ENCODE peak calls at places on chromosomes 6 and 20, in five cellular contexts. One of them, this sample, is unnamed. For H3K9me3, the result is how much of the 10 kb centered on the place peaks cover.

GRCh38 chr6:19472850-19473249 is 364.3 kb upstream of the ID4 start:
- DNase-seq in PC-3: peak
- DNase-seq in HCT116: no peak
- DNase-seq in MM.1S: no peak
- DNase-seq in Karpas-422: no peak
- DNase-seq in this sample: no peak

GRCh38 chr6:133099573-133099972 is 141.6 kb upstream of the EYA4 start:
- DNase-seq in MM.1S: no peak
- DNase-seq in HCT116: peak
- DNase-seq in Karpas-422: no peak
- DNase-seq in PC-3: peak
- DNase-seq in this sample: peak

GRCh38 chr6:79307321-79308036 is 73.0 kb upstream of the HMGN3 start:
- DNase-seq in PC-3: peak
- DNase-seq in HCT116: no peak
- DNase-seq in MM.1S: no peak
- DNase-seq in Karpas-422: no peak
- DNase-seq in this sample: no peak

GRCh38 chr6:19551611-19552010 is 285.6 kb upstream of the ID4 start:
- DNase-seq in MM.1S: no peak
- DNase-seq in HCT116: no peak
- DNase-seq in Karpas-422: no peak
- DNase-seq in PC-3: peak
- DNase-seq in this sample: no peak

GRCh38 chr20:13006825-13007224 is 1.9 kb upstream of the SPTLC3 start:
- DNase-seq in PC-3: peak
- DNase-seq in HCT116: no peak
- DNase-seq in Karpas-422: no peak
- DNase-seq in MM.1S: no peak
- DNase-seq in this sample: peak

GRCh38 chr6:134193536-134194521 is 124.1 kb downstream of the SGK1 start:
- DNase-seq in MM.1S: no peak
- DNase-seq in PC-3: no peak
- DNase-seq in Karpas-422: no peak
- DNase-seq in HCT116: no peak
- DNase-seq in this sample: no peak

GRCh38 chr6:148367418-148368024 is 24.9 kb downstream of the SASH1 start:
- DNase-seq in HCT116: no peak
- DNase-seq in MM.1S: no peak
- DNase-seq in Karpas-422: peak
- DNase-seq in PC-3: peak
- DNase-seq in this sample: peak

GRCh38 chr6:28436404-28436803 is 6.9 kb downstream of the ZSCAN23 start:
- DNase-seq in HCT116: no peak
- DNase-seq in MM.1S: no peak
- DNase-seq in PC-3: no peak
- DNase-seq in Karpas-422: no peak
- DNase-seq in this sample: no peak

GRCh38 chr20:35886537-35886936 is 67.8 kb downstream of the SCAND1 start:
- DNase-seq in Karpas-422: no peak
- DNase-seq in MM.1S: no peak
- DNase-seq in HCT116: no peak
- DNase-seq in PC-3: no peak
- DNase-seq in this sample: no peak

GRCh38 chr6:64505312-64505711 is 869.7 kb downstream of the PHF3 start:
- DNase-seq in PC-3: peak
- DNase-seq in MM.1S: no peak
- DNase-seq in Karpas-422: peak
- DNase-seq in HCT116: no peak
- DNase-seq in this sample: no peak

GRCh38 chr6:5308066-5308465 is 46.8 kb downstream of the FARS2 start:
- DNase-seq in MM.1S: no peak
- DNase-seq in HCT116: no peak
- DNase-seq in PC-3: peak
- DNase-seq in Karpas-422: no peak
- DNase-seq in this sample: peak

GRCh38 chr20:32600681-32601237 is 15.6 kb upstream of the NOL4L start:
- DNase-seq in Karpas-422: no peak
- DNase-seq in PC-3: no peak
- DNase-seq in HCT116: no peak
- DNase-seq in MM.1S: no peak
- DNase-seq in this sample: peak

GRCh38 chr6:101011165-101011564 is 130.0 kb upstream of the ASCC3 start:
- DNase-seq in HCT116: no peak
- DNase-seq in Karpas-422: peak
- DNase-seq in MM.1S: peak
- DNase-seq in PC-3: peak
- DNase-seq in this sample: no peak

GRCh38 chr6:112247275-112247674 is 7.1 kb downstream of the LAMA4 start:
- DNase-seq in HCT116: no peak
- DNase-seq in MM.1S: no peak
- DNase-seq in PC-3: no peak
- DNase-seq in Karpas-422: no peak
- DNase-seq in this sample: no peak

GRCh38 chr6:151285121-151285520 is 45.4 kb downstream of the AKAP12 start:
- DNase-seq in PC-3: peak
- DNase-seq in Karpas-422: peak
- DNase-seq in HCT116: no peak
- DNase-seq in MM.1S: no peak
- DNase-seq in this sample: peak

GRCh38 chr6:21396313-21396712 is 197.2 kb upstream of the SOX4 start:
- DNase-seq in MM.1S: no peak
- DNase-seq in Karpas-422: no peak
- DNase-seq in PC-3: peak
- DNase-seq in HCT116: no peak
- DNase-seq in this sample: peak

GRCh38 chr20:6231551-6231950 is 108.7 kb upstream of the FERMT1 start:
- DNase-seq in Karpas-422: no peak
- DNase-seq in PC-3: peak
- DNase-seq in MM.1S: no peak
- DNase-seq in HCT116: no peak
- DNase-seq in this sample: peak

GRCh38 chr6:42029881-42030280 is 20.4 kb upstream of the TAF8 start:
- DNase-seq in Karpas-422: no peak
- DNase-seq in HCT116: no peak
- DNase-seq in PC-3: no peak
- DNase-seq in MM.1S: no peak
- DNase-seq in this sample: no peak

GRCh38 chr20:15945301-15945700 is 627.9 kb downstream of the KIF16B start:
- DNase-seq in HCT116: no peak
- DNase-seq in PC-3: no peak
- DNase-seq in Karpas-422: no peak
- DNase-seq in MM.1S: no peak
- DNase-seq in this sample: peak

GRCh38 chr6:146913842-146914562 is 290.2 kb upstream of the STXBP5 start:
- DNase-seq in HCT116: peak
- DNase-seq in Karpas-422: no peak
- DNase-seq in PC-3: peak
- DNase-seq in MM.1S: no peak
- DNase-seq in this sample: peak

GRCh38 chr6:48476257-48476656 is 365.3 kb upstream of the PTCHD4 start:
- DNase-seq in HCT116: no peak
- DNase-seq in Karpas-422: peak
- DNase-seq in MM.1S: no peak
- DNase-seq in PC-3: peak
- DNase-seq in this sample: peak

GRCh38 chr6:125693480-125693879 is 56.0 kb upstream of the HEY2 start:
- DNase-seq in PC-3: no peak
- DNase-seq in HCT116: no peak
- DNase-seq in MM.1S: no peak
- DNase-seq in Karpas-422: no peak
- DNase-seq in this sample: no peak

GRCh38 chr20:7765221-7765620 is 175.0 kb downstream of the HAO1 start:
- DNase-seq in Karpas-422: peak
- DNase-seq in PC-3: no peak
- DNase-seq in MM.1S: peak
- DNase-seq in HCT116: no peak
- DNase-seq in this sample: no peak

GRCh38 chr20:41412324-41412723 is 45.7 kb upstream of the EMILIN3 start:
- DNase-seq in MM.1S: no peak
- DNase-seq in Karpas-422: no peak
- DNase-seq in PC-3: no peak
- DNase-seq in HCT116: no peak
- DNase-seq in this sample: no peak

GRCh38 chr20:43767686-43768474 is 41.1 kb upstream of the GTSF1L start:
- DNase-seq in Karpas-422: no peak
- DNase-seq in PC-3: peak
- DNase-seq in HCT116: no peak
- DNase-seq in MM.1S: no peak
- DNase-seq in this sample: peak

GRCh38 chr20:61819484-61819846 is 246.2 kb downstream of the TAF4 start:
- DNase-seq in MM.1S: no peak
- DNase-seq in HCT116: no peak
- DNase-seq in Karpas-422: no peak
- DNase-seq in PC-3: no peak
- DNase-seq in this sample: no peak

GRCh38 chr6:106037060-106037459 is 49.1 kb upstream of the PRDM1 start:
- DNase-seq in Karpas-422: no peak
- DNase-seq in MM.1S: no peak
- DNase-seq in HCT116: no peak
- DNase-seq in PC-3: peak
- DNase-seq in this sample: peak

DNA sequence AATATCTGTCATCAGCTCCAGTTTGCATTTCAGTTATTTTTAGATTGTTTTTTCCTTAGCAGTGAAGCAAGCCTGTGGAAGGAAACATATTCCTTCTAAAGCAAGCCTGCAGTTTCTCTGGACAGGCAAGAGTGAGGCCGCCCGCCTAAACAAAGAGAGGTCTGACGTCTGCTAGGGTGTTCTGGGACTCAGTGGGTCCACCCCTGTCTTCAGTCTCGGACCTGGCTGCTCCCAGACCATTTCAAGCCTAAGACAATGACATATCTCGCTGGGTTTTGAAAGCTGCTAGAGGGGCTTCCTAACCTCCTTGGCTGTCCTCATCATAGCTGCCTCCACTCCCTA is 36.8 kb upstream of the RNF24 start:
- DNase-seq in Karpas-422: no peak
- DNase-seq in PC-3: no peak
- DNase-seq in MM.1S: no peak
- DNase-seq in HCT116: no peak
- DNase-seq in this sample: no peak
- H3K9ac ChIP-seq in Karpas-422: no peak
- H3K9ac ChIP-seq in PC-3: no peak
- H3K9ac ChIP-seq in MM.1S: no peak
- H3K9ac ChIP-seq in HCT116: no peak
- H3K9ac ChIP-seq in this sample: no peak

GRCh38 chr6:84021625-84022024 is 11.9 kb upstream of the MRAP2 start:
- DNase-seq in HCT116: no peak
- DNase-seq in PC-3: no peak
- DNase-seq in Karpas-422: no peak
- DNase-seq in MM.1S: no peak
- DNase-seq in this sample: no peak

GRCh38 chr6:84028350-84028749 is 5.2 kb upstream of the MRAP2 start:
- DNase-seq in Karpas-422: no peak
- DNase-seq in PC-3: no peak
- DNase-seq in MM.1S: no peak
- DNase-seq in HCT116: no peak
- DNase-seq in this sample: no peak

GRCh38 chr6:84026721-84027164 is 6.8 kb upstream of the MRAP2 start:
- DNase-seq in MM.1S: no peak
- DNase-seq in Karpas-422: no peak
- DNase-seq in HCT116: no peak
- DNase-seq in PC-3: no peak
- DNase-seq in this sample: no peak

GRCh38 chr6:84027340-84028183 is 6.0 kb upstream of the MRAP2 start:
- DNase-seq in HCT116: no peak
- DNase-seq in Karpas-422: no peak
- DNase-seq in MM.1S: no peak
- DNase-seq in PC-3: peak
- DNase-seq in this sample: no peak
- H3K9me3 ChIP-seq in HCT116: under half
- H3K9me3 ChIP-seq in Karpas-422: under half
- H3K9me3 ChIP-seq in MM.1S: under half
- H3K9me3 ChIP-seq in PC-3: under half
- H3K9me3 ChIP-seq in this sample: under half

GRCh38 chr20:23119456-23120216 is 33.5 kb upstream of the CD93 start:
- DNase-seq in Karpas-422: no peak
- DNase-seq in HCT116: no peak
- DNase-seq in PC-3: no peak
- DNase-seq in MM.1S: no peak
- DNase-seq in this sample: no peak
- H3K9ac ChIP-seq in Karpas-422: no peak
- H3K9ac ChIP-seq in HCT116: no peak
- H3K9ac ChIP-seq in PC-3: no peak
- H3K9ac ChIP-seq in MM.1S: no peak
- H3K9ac ChIP-seq in this sample: no peak

GRCh38 chr6:38192011-38192410 is 372.5 kb downstream of the ZFAND3 start:
- DNase-seq in HCT116: no peak
- DNase-seq in Karpas-422: no peak
- DNase-seq in PC-3: no peak
- DNase-seq in MM.1S: no peak
- DNase-seq in this sample: no peak
- H3K9me3 ChIP-seq in HCT116: under half
- H3K9me3 ChIP-seq in Karpas-422: under half
- H3K9me3 ChIP-seq in PC-3: under half
- H3K9me3 ChIP-seq in MM.1S: under half
- H3K9me3 ChIP-seq in this sample: under half

GRCh38 chr20:58025233-58025632 is 203.2 kb downstream of the ANKRD60 start:
- DNase-seq in HCT116: no peak
- DNase-seq in MM.1S: no peak
- DNase-seq in PC-3: no peak
- DNase-seq in Karpas-422: no peak
- DNase-seq in this sample: no peak
- H3K9ac ChIP-seq in HCT116: no peak
- H3K9ac ChIP-seq in MM.1S: no peak
- H3K9ac ChIP-seq in PC-3: no peak
- H3K9ac ChIP-seq in Karpas-422: no peak
- H3K9ac ChIP-seq in this sample: no peak

DNA sequence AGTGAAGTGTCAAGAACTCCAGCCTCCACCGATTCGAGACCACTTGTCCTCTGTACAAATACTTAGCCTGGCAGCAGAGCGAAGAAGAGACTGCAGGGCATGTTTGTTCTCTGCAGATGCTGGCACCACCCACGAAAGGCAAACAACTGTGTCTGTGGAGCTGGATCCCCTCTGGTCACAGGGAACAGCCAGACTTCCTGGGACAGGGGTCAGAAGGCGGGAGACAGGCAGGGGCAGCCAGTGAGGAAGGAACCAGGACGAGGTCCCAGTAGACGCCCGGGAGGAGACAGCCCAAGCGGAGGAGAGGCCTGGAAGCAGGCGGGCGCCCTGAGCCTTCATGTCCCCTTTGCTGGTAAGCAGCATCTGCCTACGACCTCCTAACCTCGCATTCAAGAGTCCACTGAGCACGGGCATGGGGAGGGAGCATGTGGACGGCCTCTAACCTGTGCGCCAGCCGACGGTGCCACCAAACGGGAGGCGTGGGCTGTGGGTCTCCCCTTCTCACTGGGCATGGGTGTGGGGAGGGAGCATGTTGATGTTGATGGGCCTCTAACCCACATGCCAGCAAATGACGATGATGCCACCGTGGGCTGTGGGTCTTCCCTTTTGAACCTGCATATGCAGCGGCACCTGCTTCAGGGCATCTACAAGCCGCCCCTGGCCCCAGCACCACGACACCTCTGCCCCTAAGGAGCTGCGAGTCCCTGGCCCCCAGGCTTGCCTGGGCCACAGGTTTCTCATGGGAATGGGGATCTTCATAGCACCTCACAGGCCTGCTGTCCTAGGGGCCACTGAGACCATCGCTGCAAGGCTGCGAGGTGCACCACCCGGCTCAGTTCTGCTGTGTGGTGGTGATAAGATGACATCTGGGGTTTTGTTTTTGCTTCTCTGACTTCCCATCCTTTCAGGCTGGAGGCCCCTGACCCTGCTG is 265.3 kb downstream of the DLL1 start:
- DNase-seq in PC-3: no peak
- DNase-seq in Karpas-422: no peak
- DNase-seq in HCT116: no peak
- DNase-seq in MM.1S: no peak
- DNase-seq in this sample: no peak
- H3K9me3 ChIP-seq in PC-3: under half
- H3K9me3 ChIP-seq in Karpas-422: under half
- H3K9me3 ChIP-seq in HCT116: under half
- H3K9me3 ChIP-seq in MM.1S: under half
- H3K9me3 ChIP-seq in this sample: under half